ENCODE peak calls at places on chromosomes 1 and 21, in ten cellular contexts. Z is breast epithelium; I is GM23338; J is CD8-positive, alpha-beta T cell; O is mammary epithelial cell; Q is kidney; E is heart right ventricle; L is HCT116; Y is tibial artery; S is cardiac muscle cell. V is an unnamed sample.

GRCh38 chr21:46457801-46458314 is 833 bp upstream of the DIP2A start:
- DNase-seq in Z (no peak), I (peak), J (no peak), O (peak), Q (no peak), E (peak), L (peak), Y (peak), S (peak), V (peak)

GRCh38 chr1:156726549-156727226 is 1.6 kb upstream of the METTL25B start:
- DNase-seq in Z (no peak), I (peak), J (no peak), O (peak), Q (peak), E (peak), L (peak), Y (peak), S (peak), V (peak)

GRCh38 chr1:51296379-51297357 is 33.7 kb downstream of the TTC39A start:
- DNase-seq in Z (peak), I (peak), J (peak), O (peak), Q (peak), E (peak), L (peak), Y (peak), S (peak), V (peak)

GRCh38 chr21:46425566-46425965 is 33.1 kb upstream of the DIP2A start:
- DNase-seq in Z (no peak), I (no peak), J (peak), O (no peak), Q (peak), E (no peak), L (no peak), Y (no peak), S (no peak), V (no peak)

GRCh38 chr21:46191257-46191685 is 7.0 kb upstream of the SPATC1L start:
- DNase-seq in Z (peak), I (no peak), J (peak), O (peak), Q (peak), E (no peak), L (no peak), Y (peak), S (no peak), V (peak)

GRCh38 chr21:46323227-46323709 is 402 bp downstream of the C21orf58 start:
- DNase-seq in Z (no peak), I (peak), J (no peak), O (no peak), Q (no peak), E (no peak), L (no peak), Y (no peak), S (peak), V (no peak)

GRCh38 chr1:209797978-209798639 is 7.8 kb downstream of the IRF6 start:
- DNase-seq in Z (no peak), I (peak), J (no peak), O (no peak), Q (no peak), E (no peak), L (no peak), Y (no peak), S (no peak), V (no peak)

GRCh38 chr1:151060241-151061011 is at the start of gene MLLT11:
- DNase-seq in Z (no peak), I (peak), J (peak), O (peak), Q (no peak), E (peak), L (no peak), Y (no peak), S (peak), V (peak)

GRCh38 chr1:198657550-198658064 is 18.8 kb downstream of the PTPRC start:
- DNase-seq in Z (no peak), I (no peak), J (no peak), O (peak), Q (no peak), E (no peak), L (no peak), Y (no peak), S (no peak), V (peak)

GRCh38 chr1:223820515-223820858 is 25.3 kb downstream of the TP53BP2 start:
- DNase-seq in Z (no peak), I (no peak), J (no peak), O (no peak), Q (no peak), E (no peak), L (no peak), Y (no peak), S (no peak), V (no peak)

GRCh38 chr1:30418426-30419245 is 304.7 kb downstream of the MATN1 start:
- DNase-seq in Z (peak), I (no peak), J (peak), O (no peak), Q (no peak), E (no peak), L (no peak), Y (no peak), S (no peak), V (no peak)

GRCh38 chr21:15559612-15560011 is 170.2 kb upstream of the USP25 start:
- DNase-seq in Z (no peak), I (no peak), J (no peak), O (no peak), Q (no peak), E (no peak), L (no peak), Y (no peak), S (no peak), V (no peak)

GRCh38 chr1:168362991-168363390 is 82.3 kb downstream of the TBX19 start:
- DNase-seq in Z (no peak), I (no peak), J (peak), O (no peak), Q (no peak), E (no peak), L (no peak), Y (no peak), S (peak), V (no peak)

GRCh38 chr1:209433649-209434031 is 149.9 kb upstream of the CAMK1G start:
- DNase-seq in Z (no peak), I (no peak), J (no peak), O (peak), Q (no peak), E (no peak), L (no peak), Y (no peak), S (no peak), V (peak)

GRCh38 chr1:2014181-2014580 is 5.0 kb upstream of the GABRD start:
- DNase-seq in Z (no peak), I (no peak), J (no peak), O (no peak), Q (no peak), E (no peak), L (no peak), Y (no peak), S (no peak), V (no peak)

GRCh38 chr1:193726722-193727121 is 540.3 kb upstream of the B3GALT2 start:
- DNase-seq in Z (no peak), I (no peak), J (no peak), O (no peak), Q (no peak), E (no peak), L (no peak), Y (no peak), S (no peak), V (no peak)

GRCh38 chr1:63322248-63322943 is at the start of gene FOXD3:
- DNase-seq in Z (peak), I (peak), J (no peak), O (peak), Q (peak), E (peak), L (peak), Y (no peak), S (peak), V (peak)

GRCh38 chr1:40855513-40855912 is 6.7 kb downstream of the CITED4 start:
- DNase-seq in Z (no peak), I (peak), J (no peak), O (no peak), Q (no peak), E (no peak), L (no peak), Y (no peak), S (no peak), V (no peak)
- TF ChIP-seq CTCF in Z (no peak), I (peak), J (no peak), O (peak), Q (no peak), E (no peak), L (peak), Y (no peak), S (peak), V (no peak)

GRCh38 chr1:226512076-226512728 is 36.4 kb upstream of the STUM start:
- DNase-seq in Z (no peak), I (no peak), J (peak), O (peak), Q (no peak), E (no peak), L (no peak), Y (no peak), S (no peak), V (peak)
- H3K27ac ChIP-seq in Z (no peak), I (no peak), J (no peak), O (no peak), Q (no peak), E (no peak), L (no peak), Y (no peak), S (no peak), V (no peak)

GRCh38 chr1:66354311-66354922 is 179.5 kb upstream of the SGIP1 start:
- DNase-seq in Z (no peak), I (peak), J (no peak), O (no peak), Q (no peak), E (no peak), L (no peak), Y (no peak), S (no peak), V (no peak)
- TF ChIP-seq CTCF in Z (no peak), I (no peak), J (no peak), O (no peak), Q (no peak), E (no peak), L (no peak), Y (no peak), S (no peak), V (no peak)

GRCh38 chr1:21325231-21325718 is 35.0 kb upstream of the ECE1 start:
- DNase-seq in Z (no peak), I (no peak), J (peak), O (peak), Q (no peak), E (no peak), L (no peak), Y (no peak), S (no peak), V (no peak)

GRCh38 chr1:21324368-21325137 is 34.3 kb upstream of the ECE1 start:
- DNase-seq in Z (peak), I (no peak), J (peak), O (peak), Q (peak), E (peak), L (peak), Y (peak), S (no peak), V (peak)

GRCh38 chr1:21327566-21328323 is 37.5 kb upstream of the ECE1 start:
- DNase-seq in Z (no peak), I (no peak), J (no peak), O (no peak), Q (no peak), E (no peak), L (no peak), Y (no peak), S (no peak), V (no peak)

GRCh38 chr1:21325731-21326387 is 35.6 kb upstream of the ECE1 start:
- DNase-seq in Z (no peak), I (no peak), J (no peak), O (no peak), Q (no peak), E (no peak), L (no peak), Y (peak), S (no peak), V (no peak)

DNA sequence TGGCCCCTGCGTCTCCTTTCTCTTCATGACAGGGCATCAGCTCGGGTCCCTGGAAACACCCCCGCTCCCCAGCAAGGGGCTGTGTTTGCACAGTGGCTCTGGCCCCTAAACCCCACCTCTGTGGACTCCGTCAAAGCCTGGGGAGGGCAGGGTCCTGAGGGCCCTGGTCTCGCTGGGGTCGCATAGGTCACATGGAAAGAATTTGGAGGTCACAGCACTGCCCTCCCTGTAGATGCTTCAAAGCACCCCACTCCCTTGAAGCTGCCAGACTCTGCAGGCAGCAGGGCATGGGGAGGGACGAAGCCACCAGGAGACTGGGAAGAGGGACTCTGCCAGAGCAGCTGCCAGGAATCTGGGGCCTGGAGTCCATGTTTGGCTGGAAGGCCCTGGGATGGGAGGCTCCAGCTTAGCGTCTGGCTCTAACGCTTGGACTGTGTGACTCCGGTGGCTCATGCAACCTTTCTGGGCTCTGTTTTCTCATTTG is 36.6 kb upstream of the ECE1 start:
- DNase-seq in Z (no peak), I (no peak), J (no peak), O (no peak), Q (no peak), E (no peak), L (no peak), Y (peak), S (no peak), V (no peak)
- H3K27ac ChIP-seq in Z (peak), I (no peak), J (no peak), O (no peak), Q (no peak), E (peak), L (peak), Y (peak), S (peak), V (peak)

DNA sequence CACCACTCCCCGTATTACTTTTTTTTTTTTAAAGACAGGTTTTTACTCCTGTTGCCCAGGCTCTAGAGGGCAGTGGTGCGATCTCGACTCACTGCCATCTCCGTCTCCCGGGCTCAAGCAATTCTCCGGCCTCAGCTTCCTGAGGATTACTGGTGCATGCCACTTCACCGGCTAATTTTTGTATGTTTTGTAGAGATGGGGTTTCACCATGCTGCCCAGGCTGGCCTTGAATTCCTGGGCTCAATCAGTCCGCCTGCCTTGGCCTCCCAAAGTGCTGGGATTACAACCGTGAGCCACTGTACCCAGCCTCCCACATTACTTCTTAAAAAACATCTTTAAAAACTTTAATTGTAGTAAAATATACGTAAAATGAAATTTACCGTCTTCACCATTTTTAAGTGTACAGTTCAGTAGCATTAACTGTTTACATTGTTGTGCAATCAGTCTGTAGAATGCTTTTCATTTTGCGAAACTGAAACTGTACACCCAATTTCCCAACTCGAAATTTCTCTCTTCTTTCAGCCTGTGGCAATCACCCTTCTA is 77.0 kb downstream of the ZMYM4 start:
- DNase-seq in Z (no peak), I (peak), J (no peak), O (no peak), Q (no peak), E (no peak), L (no peak), Y (no peak), S (no peak), V (no peak)
- TF ChIP-seq CTCF in Z (no peak), I (peak), J (no peak), O (no peak), Q (no peak), E (no peak), L (no peak), Y (no peak), S (no peak), V (no peak)

V was measured in RWPE1.